ENCODE peak calls at places on chromosomes 6 and 20, in five cellular contexts. Z, Y, M, V and F are unnamed samples.

GRCh38 chr6:36677059-36677749 is 1.3 kb upstream of the CDKN1A start:
- DNase-seq in Z (no peak), V (no peak), Y (no peak), M (no peak), F (no peak)

GRCh38 chr6:33752139-33753015 is 5.7 kb upstream of the IP6K3 start:
- DNase-seq in Y (no peak), V (no peak), M (no peak), Z (no peak), F (no peak)

GRCh38 chr6:101534821-101535220 is 141.3 kb downstream of the GRIK2 start:
- DNase-seq in V (no peak), Y (no peak), M (no peak), Z (no peak), F (no peak)

GRCh38 chr6:98179606-98180005 is 654.8 kb upstream of the POU3F2 start:
- DNase-seq in V (no peak), Z (no peak), Y (no peak), M (no peak), F (no peak)

GRCh38 chr6:101126501-101126900 is 245.4 kb upstream of the ASCC3 start:
- DNase-seq in Y (no peak), Z (no peak), V (no peak), M (no peak), F (no peak)

GRCh38 chr20:23497458-23498026 is 6.6 kb downstream of the CST8 start:
- DNase-seq in Z (no peak), V (no peak), Y (no peak), M (no peak), F (no peak)

GRCh38 chr20:52552181-52552872 is 360.7 kb upstream of the ZFP64 start:
- DNase-seq in Z (no peak), Y (no peak), M (no peak), V (no peak), F (peak)

GRCh38 chr6:129894904-129895303 is 33.8 kb upstream of the TMEM244 start:
- DNase-seq in M (no peak), Y (no peak), Z (no peak), V (no peak), F (no peak)

GRCh38 chr6:45421700-45422540 is 44.2 kb upstream of the SUPT3H start:
- DNase-seq in Z (no peak), M (peak), Y (no peak), V (peak), F (no peak)

GRCh38 chr20:57507477-57507876 is 17.5 kb downstream of the CTCFL start:
- DNase-seq in Y (no peak), V (no peak), M (no peak), Z (no peak), F (no peak)

GRCh38 chr6:109854541-109855308 is 123.4 kb upstream of the GPR6 start:
- DNase-seq in Z (no peak), V (no peak), Y (no peak), M (no peak), F (no peak)

GRCh38 chr6:6982663-6983062 is 125.1 kb upstream of the RREB1 start:
- DNase-seq in V (no peak), M (no peak), Y (no peak), Z (no peak), F (no peak)

GRCh38 chr20:33490023-33490933 is at the start of gene CBFA2T2:
- DNase-seq in Z (peak), M (no peak), V (no peak), Y (peak), F (no peak)

GRCh38 chr6:110999634-111000270 is 17.9 kb downstream of the RPF2 start:
- DNase-seq in Y (no peak), V (no peak), Z (peak), M (no peak), F (no peak)

GRCh38 chr6:8064638-8065518 is 689 bp upstream of the BLOC1S5 start:
- DNase-seq in Z (no peak), V (no peak), M (no peak), Y (no peak), F (no peak)

GRCh38 chr6:137678451-137678850 is 184.3 kb upstream of the OLIG3 start:
- DNase-seq in Y (no peak), V (no peak), Z (no peak), M (no peak), F (no peak)

GRCh38 chr6:22748681-22749080 is 179.3 kb downstream of the HDGFL1 start:
- DNase-seq in Z (no peak), Y (no peak), V (no peak), M (no peak), F (no peak)

GRCh38 chr6:159762681-159763293 is 942 bp downstream of the ACAT2 start:
- DNase-seq in M (peak), V (no peak), Y (no peak), Z (no peak), F (no peak)

GRCh38 chr20:63060057-63060991 is 53.6 kb upstream of the BHLHE23 start:
- DNase-seq in M (no peak), Z (no peak), Y (no peak), V (no peak), F (no peak)

GRCh38 chr6:151661928-151662327 is 145.6 kb upstream of the ESR1 start:
- DNase-seq in Z (no peak), Y (no peak), M (no peak), V (no peak), F (no peak)

GRCh38 chr20:51062065-51062464 is 39.2 kb upstream of the KCNG1 start:
- DNase-seq in Y (no peak), Z (no peak), M (no peak), V (no peak), F (no peak)

GRCh38 chr20:62433655-62434054 is 6.3 kb upstream of the RBBP8NL start:
- DNase-seq in M (no peak), V (no peak), Z (no peak), Y (peak), F (no peak)

GRCh38 chr6:89148016-89148750 is 2.3 kb downstream of the PM20D2 start:
- DNase-seq in Y (no peak), M (no peak), V (no peak), Z (no peak), F (peak)

GRCh38 chr20:17485017-17485416 is 46.2 kb downstream of the BFSP1 start:
- DNase-seq in Z (no peak), V (no peak), M (no peak), Y (peak), F (no peak)

GRCh38 chr6:1933292-1933691 is 312.1 kb downstream of the GMDS start:
- DNase-seq in M (no peak), Y (no peak), V (no peak), Z (no peak), F (no peak)

GRCh38 chr6:166348305-166348949 is 6.1 kb upstream of the SFT2D1 start:
- DNase-seq in M (no peak), Z (no peak), Y (no peak), V (no peak), F (no peak)

GRCh38 chr20:48635791-48636267 is 192.0 kb downstream of the PREX1 start:
- DNase-seq in V (no peak), Z (no peak), M (peak), Y (no peak), F (peak)

GRCh38 chr20:44134897-44135810 is 51.8 kb downstream of the JPH2 start:
- DNase-seq in Y (no peak), V (no peak), M (no peak), Z (no peak), F (no peak)